ENCODE peak calls at places on chromosomes 6 and 20, in seven cellular contexts. Q is H7, C is Panc1, O is neural progenitor cell, X is iPS DF 6.9, Z is adrenal gland, G is mammary epithelial cell. I is an unnamed sample. For H3K36me3, the result is how much of the 10 kb centered on the place peaks cover.

GRCh38 chr20:774016-774679 is 5.8 kb upstream of the SLC52A3 start:
- DNase-seq in Q (no peak), C (no peak), O (no peak), X (no peak), Z (no peak), G (no peak), I (no peak)

GRCh38 chr20:32638848-32639247 is 34.9 kb downstream of the C20orf203 start:
- DNase-seq in Q (peak), C (no peak), O (peak), X (no peak), Z (peak), G (peak), I (no peak)

GRCh38 chr6:82492134-82492533 is 128.5 kb downstream of the TPBG start:
- DNase-seq in Q (no peak), C (no peak), O (peak), X (no peak), Z (no peak), G (no peak), I (no peak)

GRCh38 chr6:170476360-170476759 is 76.7 kb downstream of the PSMB1 start:
- DNase-seq in Q (no peak), C (no peak), O (no peak), X (no peak), Z (no peak), G (no peak), I (no peak)

GRCh38 chr6:66103954-66104353 is 396.9 kb upstream of the EYS start:
- DNase-seq in Q (no peak), C (no peak), O (no peak), X (no peak), Z (no peak), G (no peak), I (no peak)

GRCh38 chr6:47129129-47129528 is 87.0 kb upstream of the ADGRF1 start:
- DNase-seq in Q (no peak), C (no peak), O (no peak), X (no peak), Z (no peak), G (no peak), I (no peak)

GRCh38 chr6:68990313-68990712 is 355.2 kb downstream of the ADGRB3 start:
- DNase-seq in Q (no peak), C (no peak), O (no peak), X (no peak), Z (no peak), G (no peak), I (no peak)

GRCh38 chr20:61045876-61046585 is 206.0 kb upstream of the CDH4 start:
- DNase-seq in Q (no peak), C (no peak), O (peak), X (no peak), Z (no peak), G (no peak), I (no peak)

GRCh38 chr6:42599558-42599957 is 35.7 kb downstream of the UBR2 start:
- DNase-seq in Q (no peak), C (no peak), O (no peak), X (no peak), Z (no peak), G (no peak), I (no peak)

GRCh38 chr20:63415418-63416108 is 54.4 kb upstream of the CHRNA4 start:
- DNase-seq in Q (no peak), C (no peak), O (no peak), X (no peak), Z (no peak), G (no peak), I (no peak)

GRCh38 chr6:219641-220198 is 72.6 kb upstream of the DUSP22 start:
- DNase-seq in Q (peak), C (no peak), O (peak), X (no peak), Z (peak), G (no peak), I (peak)

GRCh38 chr20:37270586-37271420 is 9.2 kb upstream of the GHRH start:
- DNase-seq in Q (no peak), C (no peak), O (no peak), X (no peak), Z (no peak), G (no peak), I (no peak)

GRCh38 chr6:100176321-100176950 is 182.4 kb upstream of the MCHR2 start:
- DNase-seq in Q (no peak), C (no peak), O (peak), X (no peak), Z (no peak), G (peak), I (peak)

GRCh38 chr20:23293689-23294088 is 56.9 kb upstream of the NXT1 start:
- DNase-seq in Q (no peak), C (no peak), O (no peak), X (no peak), Z (peak), G (no peak), I (no peak)

GRCh38 chr6:136571065-136571464 is 20.8 kb upstream of the MAP7 start:
- DNase-seq in Q (no peak), C (no peak), O (no peak), X (no peak), Z (no peak), G (no peak), I (no peak)

GRCh38 chr20:36624068-36624813 is 18.7 kb downstream of the RAB5IF start:
- DNase-seq in Q (peak), C (no peak), O (no peak), X (no peak), Z (no peak), G (no peak), I (no peak)

GRCh38 chr6:166325383-166326042 is 16.8 kb downstream of the SFT2D1 start:
- DNase-seq in Q (no peak), C (no peak), O (no peak), X (no peak), Z (no peak), G (no peak), I (no peak)

GRCh38 chr6:45586216-45587171 is 208.8 kb upstream of the SUPT3H start:
- DNase-seq in Q (peak), C (no peak), O (peak), X (no peak), Z (no peak), G (peak), I (peak)

GRCh38 chr20:59081036-59081435 is 38.5 kb upstream of the PRELID3B start:
- DNase-seq in Q (no peak), C (no peak), O (no peak), X (no peak), Z (no peak), G (no peak), I (no peak)

GRCh38 chr20:50691585-50692552 is 527 bp upstream of the RIPOR3 start:
- DNase-seq in Q (peak), C (no peak), O (peak), X (no peak), Z (no peak), G (peak), I (no peak)

GRCh38 chr20:59027746-59028320 is 4.3 kb downstream of the ATP5F1E start:
- DNase-seq in Q (no peak), C (no peak), O (no peak), X (no peak), Z (no peak), G (peak), I (peak)

GRCh38 chr6:95232477-95232876 is 344.9 kb upstream of the MANEA start:
- DNase-seq in Q (no peak), C (no peak), O (no peak), X (no peak), Z (no peak), G (no peak), I (no peak)

GRCh38 chr20:9440891-9441290 is 73.5 kb upstream of the LAMP5 start:
- DNase-seq in Q (no peak), C (no peak), O (no peak), X (no peak), Z (no peak), G (no peak), I (no peak)

GRCh38 chr20:57457243-57457761 is 66.1 kb downstream of the RBM38 start:
- DNase-seq in Q (no peak), C (no peak), O (no peak), X (no peak), Z (no peak), G (no peak), I (no peak)

GRCh38 chr6:31940256-31940664 is 5.6 kb upstream of the CFB start:
- DNase-seq in Q (no peak), C (no peak), O (no peak), X (no peak), Z (no peak), G (peak), I (peak)

GRCh38 chr6:81890846-81891245 is 138.4 kb upstream of the TENT5A start:
- DNase-seq in Q (no peak), C (no peak), O (no peak), X (no peak), Z (no peak), G (no peak), I (no peak)

GRCh38 chr20:43961541-43962471 is 47.2 kb downstream of the TOX2 start:
- DNase-seq in Q (peak), C (no peak), O (no peak), X (no peak), Z (no peak), G (no peak), I (no peak)

GRCh38 chr6:66771626-66772025 is 1064.6 kb upstream of the EYS start:
- DNase-seq in Q (no peak), C (no peak), O (no peak), X (no peak), Z (no peak), G (no peak), I (no peak)

GRCh38 chr20:25470045-25470444 is 62.6 kb downstream of the GINS1 start:
- DNase-seq in Q (peak), C (peak), O (peak), X (peak), Z (no peak), G (peak), I (peak)

GRCh38 chr6:43789447-43789846 is 19.4 kb downstream of the VEGFA start:
- DNase-seq in Q (no peak), C (no peak), O (no peak), X (no peak), Z (no peak), G (no peak), I (no peak)

GRCh38 chr6:38638941-38639497 is 710 bp downstream of the BTBD9 start:
- DNase-seq in Q (no peak), C (no peak), O (peak), X (no peak), Z (peak), G (peak), I (peak)

GRCh38 chr6:48809700-48810099 is 653.4 kb downstream of the MMUT start:
- DNase-seq in Q (no peak), C (no peak), O (no peak), X (no peak), Z (no peak), G (no peak), I (no peak)

GRCh38 chr6:7629321-7629720 is 39.3 kb downstream of the SNRNP48 start:
- DNase-seq in Q (no peak), C (no peak), O (no peak), X (no peak), Z (no peak), G (no peak), I (no peak)

GRCh38 chr20:35121186-35121585 is 25.9 kb downstream of the EDEM2 start:
- DNase-seq in Q (no peak), C (no peak), O (no peak), X (no peak), Z (no peak), G (no peak), I (no peak)

GRCh38 chr6:148761532-148761951 is 14.7 kb downstream of the UST start:
- DNase-seq in Q (no peak), C (no peak), O (no peak), X (no peak), Z (no peak), G (no peak), I (no peak)
- H3K36me3 ChIP-seq in Q (under half), C (under half), O (under half), X (under half), Z (under half), G (under half), I (under half)

DNA sequence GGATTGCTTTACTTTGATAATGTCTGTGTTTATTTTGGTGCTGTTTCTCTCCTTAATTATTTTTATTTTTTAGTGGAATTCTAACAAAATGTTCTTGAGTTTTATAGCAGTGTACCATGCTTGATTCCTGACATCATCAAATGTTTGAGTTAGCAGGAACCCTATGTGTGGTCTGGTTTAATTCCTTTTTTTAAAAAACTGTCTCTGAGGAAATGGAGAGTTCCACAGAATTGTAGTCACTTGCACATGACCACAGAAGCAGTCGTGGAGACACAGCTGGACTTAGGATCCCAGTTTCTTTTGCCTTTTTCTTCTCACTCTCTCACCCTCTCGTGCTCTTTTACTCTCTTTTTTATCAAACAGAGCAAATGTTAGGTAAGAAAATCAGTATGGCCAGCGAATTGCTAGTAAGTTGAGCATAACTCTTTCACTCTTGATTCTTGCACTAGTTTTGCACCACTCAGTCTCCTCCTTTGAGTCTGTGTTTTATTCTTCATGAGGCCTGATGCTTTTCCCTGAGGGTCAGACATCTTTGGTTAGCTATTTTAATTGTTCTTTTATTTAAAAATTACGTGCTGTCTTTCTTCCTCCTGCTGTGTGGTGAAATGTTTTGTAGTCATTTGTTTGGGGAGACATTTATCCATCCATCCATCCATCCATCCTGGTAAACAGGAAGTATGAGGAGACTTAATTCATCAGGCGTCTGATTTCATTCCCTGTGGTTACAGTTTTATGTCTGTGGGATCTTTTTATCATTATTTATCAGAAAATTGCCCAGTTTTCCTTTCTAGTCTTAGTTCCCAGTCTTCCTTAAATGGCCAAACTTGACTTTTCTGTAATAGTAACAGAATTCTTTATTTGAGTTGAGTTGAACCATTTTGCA is 83.0 kb downstream of the SCAF8 start:
- DNase-seq in Q (no peak), C (no peak), O (no peak), X (no peak), Z (no peak), G (no peak), I (no peak)
- H3K36me3 ChIP-seq in Q (under half), C (under half), O (under half), X (under half), Z (under half), G (half or more), I (half or more)

GRCh38 chr20:5104479-5104878 is 15.3 kb downstream of the PCNA start:
- DNase-seq in Q (no peak), C (no peak), O (no peak), X (no peak), Z (no peak), G (no peak), I (no peak)
- H3K36me3 ChIP-seq in Q (under half), C (under half), O (under half), X (under half), Z (under half), G (under half), I (under half)

GRCh38 chr6:144447487-144447886 is 162.4 kb downstream of the UTRN start:
- DNase-seq in Q (no peak), C (peak), O (no peak), X (no peak), Z (no peak), G (peak), I (peak)

GRCh38 chr6:144438103-144438502 is 153.0 kb downstream of the UTRN start:
- DNase-seq in Q (no peak), C (no peak), O (no peak), X (no peak), Z (no peak), G (no peak), I (no peak)

GRCh38 chr6:144439016-144439415 is 153.9 kb downstream of the UTRN start:
- DNase-seq in Q (no peak), C (no peak), O (no peak), X (no peak), Z (no peak), G (no peak), I (no peak)

GRCh38 chr6:144443157-144443556 is 158.0 kb downstream of the UTRN start:
- DNase-seq in Q (no peak), C (no peak), O (no peak), X (no peak), Z (no peak), G (no peak), I (no peak)
- H3K36me3 ChIP-seq in Q (under half), C (under half), O (under half), X (under half), Z (under half), G (under half), I (under half)

I was measured in PC-3.